ENCODE peak calls at places on chromosomes 11 and 22, in four cellular contexts. One of them, this sample, is unnamed.

GRCh38 chr11:67268036-67268683 is 1.9 kb downstream of the GRK2 start:
- DNase-seq in fibroblast of lung: no peak
- DNase-seq in RWPE2: no peak
- DNase-seq in fibroblast of mammary gland: no peak
- DNase-seq in this sample: no peak

GRCh38 chr11:122748968-122749687 is 89.2 kb upstream of the CRTAM start:
- DNase-seq in fibroblast of mammary gland: peak; percentile 99
- DNase-seq in fibroblast of lung: peak; percentile 97
- DNase-seq in RWPE2: no peak
- DNase-seq in this sample: no peak

GRCh38 chr11:59755701-59756495 is 722 bp downstream of the STX3 start:
- DNase-seq in RWPE2: peak; percentile 81
- DNase-seq in fibroblast of lung: peak; percentile 77
- DNase-seq in fibroblast of mammary gland: peak; percentile 67
- DNase-seq in this sample: peak; percentile 26

GRCh38 chr11:130510407-130511006 is 62.1 kb downstream of the ADAMTS15 start:
- DNase-seq in fibroblast of mammary gland: peak; percentile 22
- DNase-seq in RWPE2: no peak
- DNase-seq in fibroblast of lung: peak; percentile 71
- DNase-seq in this sample: no peak

GRCh38 chr11:76323804-76324203 is 57.1 kb downstream of the THAP12 start:
- DNase-seq in fibroblast of mammary gland: no peak
- DNase-seq in fibroblast of lung: no peak
- DNase-seq in RWPE2: no peak
- DNase-seq in this sample: no peak

GRCh38 chr11:134488913-134489312 is 76.9 kb upstream of the B3GAT1 start:
- DNase-seq in fibroblast of mammary gland: no peak
- DNase-seq in fibroblast of lung: no peak
- DNase-seq in RWPE2: no peak
- DNase-seq in this sample: no peak

GRCh38 chr22:22446527-22446926 is 62.0 kb downstream of the ZNF280B start:
- DNase-seq in fibroblast of mammary gland: peak; percentile 36
- DNase-seq in fibroblast of lung: peak; percentile 13
- DNase-seq in RWPE2: no peak
- DNase-seq in this sample: no peak

GRCh38 chr22:44697423-44698179 is 4.4 kb upstream of the PRR5 start:
- DNase-seq in RWPE2: no peak
- DNase-seq in fibroblast of lung: peak; percentile 54
- DNase-seq in fibroblast of mammary gland: peak; percentile 68
- DNase-seq in this sample: peak; percentile 92

GRCh38 chr11:5841797-5842196 is at the start of gene OR52E6:
- DNase-seq in RWPE2: no peak
- DNase-seq in fibroblast of lung: no peak
- DNase-seq in fibroblast of mammary gland: no peak
- DNase-seq in this sample: no peak

DNA sequence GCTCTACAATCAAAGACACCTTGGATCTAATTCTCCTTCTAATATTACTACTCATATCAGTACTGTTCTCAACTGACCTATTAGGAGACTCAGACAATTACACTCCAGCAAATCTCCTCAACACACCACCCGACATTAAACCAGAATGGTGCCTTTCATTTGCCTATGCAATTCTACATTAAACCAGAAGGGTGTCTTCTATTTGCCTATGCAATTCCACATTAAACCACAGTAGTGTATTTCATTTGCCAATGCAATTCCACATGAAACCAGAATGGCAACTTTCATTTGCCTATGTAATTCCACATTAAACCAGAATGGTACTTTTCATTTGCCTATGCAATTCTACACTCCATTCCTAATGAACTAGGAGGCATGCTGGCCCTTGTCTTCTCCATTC is 15.3 kb upstream of the APOL3 start:
- DNase-seq in fibroblast of mammary gland: no peak
- DNase-seq in RWPE2: no peak
- DNase-seq in fibroblast of lung: no peak
- DNase-seq in this sample: no peak
- TF ChIP-seq CTCF in fibroblast of mammary gland: no peak
- TF ChIP-seq CTCF in RWPE2: no peak
- TF ChIP-seq CTCF in fibroblast of lung: no peak
- TF ChIP-seq CTCF in this sample: peak; percentile 29

GRCh38 chr11:64839335-64839734 is 5.1 kb downstream of the CDC42BPG start:
- DNase-seq in fibroblast of mammary gland: no peak
- DNase-seq in fibroblast of lung: no peak
- DNase-seq in RWPE2: no peak
- DNase-seq in this sample: no peak

GRCh38 chr11:64841592-64842365 is 2.7 kb downstream of the CDC42BPG start:
- DNase-seq in RWPE2: no peak
- DNase-seq in fibroblast of lung: no peak
- DNase-seq in fibroblast of mammary gland: no peak
- DNase-seq in this sample: no peak

GRCh38 chr11:64838600-64839334 is 5.7 kb downstream of the CDC42BPG start:
- DNase-seq in fibroblast of lung: no peak
- DNase-seq in fibroblast of mammary gland: no peak
- DNase-seq in RWPE2: no peak
- DNase-seq in this sample: no peak

GRCh38 chr11:64837887-64838351 is 6.5 kb downstream of the CDC42BPG start:
- DNase-seq in fibroblast of lung: no peak
- DNase-seq in fibroblast of mammary gland: no peak
- DNase-seq in RWPE2: no peak
- DNase-seq in this sample: no peak

DNA sequence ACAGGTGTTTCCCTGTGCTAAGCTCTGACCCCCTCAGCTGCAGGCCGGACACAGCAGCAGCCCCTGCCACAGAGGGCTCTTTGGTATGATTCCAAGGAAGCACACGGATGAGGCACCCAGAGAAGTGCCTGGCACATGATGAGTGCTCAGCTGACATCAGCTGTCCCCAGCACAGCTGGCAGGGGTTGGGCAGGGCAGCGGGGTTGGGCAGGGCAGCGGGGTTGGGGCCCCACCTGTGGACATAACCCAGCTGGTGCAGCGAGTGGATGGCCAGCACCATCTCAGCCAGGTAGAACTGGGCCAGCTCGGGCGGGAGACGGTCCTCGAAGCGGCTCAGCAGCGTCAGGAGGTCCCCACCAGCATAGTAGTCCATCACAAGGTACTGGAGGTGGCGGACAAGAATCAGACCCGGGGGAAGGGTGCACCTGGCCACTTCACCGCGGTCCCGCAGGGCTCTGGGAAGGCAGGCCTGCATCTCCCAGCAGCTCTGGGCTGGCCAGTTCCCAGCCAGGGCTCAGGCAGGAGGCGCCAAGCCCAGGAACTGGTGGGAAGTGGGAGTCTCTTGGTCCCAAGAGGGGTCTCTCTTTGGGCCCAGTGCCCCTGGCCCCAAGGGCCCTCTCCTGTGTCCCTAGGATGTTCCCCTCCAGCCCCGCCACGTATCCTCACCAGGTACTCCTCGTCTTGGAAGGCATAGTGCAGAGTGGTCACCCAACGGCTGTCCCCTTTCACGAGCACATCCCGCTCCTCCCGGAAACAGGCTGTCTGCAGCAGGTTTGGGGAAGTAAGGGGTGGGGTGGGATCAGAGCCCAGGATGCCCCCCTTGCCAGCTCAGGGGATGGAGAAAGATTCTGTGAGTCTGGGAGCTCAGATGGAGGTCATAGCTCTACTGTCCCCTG is 4.3 kb downstream of the CDC42BPG start:
- DNase-seq in fibroblast of mammary gland: no peak
- DNase-seq in RWPE2: no peak
- DNase-seq in fibroblast of lung: no peak
- DNase-seq in this sample: no peak
- TF ChIP-seq CTCF in fibroblast of mammary gland: no peak
- TF ChIP-seq CTCF in RWPE2: no peak
- TF ChIP-seq CTCF in fibroblast of lung: no peak
- TF ChIP-seq CTCF in this sample: no peak

DNA sequence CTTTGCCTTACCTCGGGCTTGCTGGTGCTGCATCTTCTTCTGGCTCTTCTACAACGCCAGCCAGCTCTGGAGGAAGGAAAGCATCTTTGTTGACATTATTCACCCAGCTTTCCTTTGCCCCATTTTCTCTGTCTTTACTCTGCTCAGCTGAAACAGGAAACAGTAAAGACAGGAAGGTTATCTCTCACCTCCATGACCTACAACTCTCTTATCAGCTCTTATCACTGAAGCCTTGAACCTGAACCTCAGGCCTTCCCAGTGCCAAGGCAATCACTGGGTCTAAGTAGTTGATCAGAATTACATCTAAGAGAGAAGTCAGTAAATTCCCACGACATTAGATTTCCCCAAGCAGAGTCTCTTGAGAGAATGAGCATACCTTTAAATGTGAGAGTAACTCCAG is 59.6 kb upstream of the CCDC89 start:
- DNase-seq in fibroblast of lung: no peak
- DNase-seq in RWPE2: no peak
- DNase-seq in fibroblast of mammary gland: no peak
- DNase-seq in this sample: no peak
- TF ChIP-seq CTCF in fibroblast of lung: no peak
- TF ChIP-seq CTCF in RWPE2: no peak
- TF ChIP-seq CTCF in fibroblast of mammary gland: no peak
- TF ChIP-seq CTCF in this sample: no peak

GRCh38 chr11:14774738-14775137 is 117.3 kb downstream of the CYP2R1 start:
- DNase-seq in fibroblast of lung: no peak
- DNase-seq in fibroblast of mammary gland: no peak
- DNase-seq in RWPE2: no peak
- DNase-seq in this sample: no peak

GRCh38 chr11:14775897-14776296 is 116.1 kb downstream of the CYP2R1 start:
- DNase-seq in fibroblast of mammary gland: no peak
- DNase-seq in fibroblast of lung: no peak
- DNase-seq in RWPE2: no peak
- DNase-seq in this sample: no peak

GRCh38 chr11:14768789-14769188 is 123.2 kb downstream of the CYP2R1 start:
- DNase-seq in fibroblast of lung: no peak
- DNase-seq in RWPE2: no peak
- DNase-seq in fibroblast of mammary gland: no peak
- DNase-seq in this sample: no peak

GRCh38 chr11:14773755-14774154 is 118.3 kb downstream of the CYP2R1 start:
- DNase-seq in RWPE2: no peak
- DNase-seq in fibroblast of mammary gland: peak; percentile 5
- DNase-seq in fibroblast of lung: no peak
- DNase-seq in this sample: no peak
- TF ChIP-seq CTCF in RWPE2: peak; percentile 27
- TF ChIP-seq CTCF in fibroblast of mammary gland: peak; percentile 32
- TF ChIP-seq CTCF in fibroblast of lung: no peak
- TF ChIP-seq CTCF in this sample: peak; percentile 33

GRCh38 chr11:85809881-85810280 is 1.1 kb downstream of the SYTL2 start:
- DNase-seq in fibroblast of lung: no peak
- DNase-seq in RWPE2: no peak
- DNase-seq in fibroblast of mammary gland: no peak
- DNase-seq in this sample: peak; percentile 37

GRCh38 chr11:85810521-85810870 is 445 bp downstream of the SYTL2 start:
- DNase-seq in fibroblast of lung: no peak
- DNase-seq in fibroblast of mammary gland: no peak
- DNase-seq in RWPE2: no peak
- DNase-seq in this sample: no peak

GRCh38 chr11:85809191-85809590 is 1.8 kb downstream of the SYTL2 start:
- DNase-seq in fibroblast of mammary gland: no peak
- DNase-seq in RWPE2: no peak
- DNase-seq in fibroblast of lung: no peak
- DNase-seq in this sample: no peak

GRCh38 chr11:85811624-85812023 is 683 bp upstream of the SYTL2 start:
- DNase-seq in fibroblast of lung: no peak
- DNase-seq in fibroblast of mammary gland: no peak
- DNase-seq in RWPE2: no peak
- DNase-seq in this sample: no peak

DNA sequence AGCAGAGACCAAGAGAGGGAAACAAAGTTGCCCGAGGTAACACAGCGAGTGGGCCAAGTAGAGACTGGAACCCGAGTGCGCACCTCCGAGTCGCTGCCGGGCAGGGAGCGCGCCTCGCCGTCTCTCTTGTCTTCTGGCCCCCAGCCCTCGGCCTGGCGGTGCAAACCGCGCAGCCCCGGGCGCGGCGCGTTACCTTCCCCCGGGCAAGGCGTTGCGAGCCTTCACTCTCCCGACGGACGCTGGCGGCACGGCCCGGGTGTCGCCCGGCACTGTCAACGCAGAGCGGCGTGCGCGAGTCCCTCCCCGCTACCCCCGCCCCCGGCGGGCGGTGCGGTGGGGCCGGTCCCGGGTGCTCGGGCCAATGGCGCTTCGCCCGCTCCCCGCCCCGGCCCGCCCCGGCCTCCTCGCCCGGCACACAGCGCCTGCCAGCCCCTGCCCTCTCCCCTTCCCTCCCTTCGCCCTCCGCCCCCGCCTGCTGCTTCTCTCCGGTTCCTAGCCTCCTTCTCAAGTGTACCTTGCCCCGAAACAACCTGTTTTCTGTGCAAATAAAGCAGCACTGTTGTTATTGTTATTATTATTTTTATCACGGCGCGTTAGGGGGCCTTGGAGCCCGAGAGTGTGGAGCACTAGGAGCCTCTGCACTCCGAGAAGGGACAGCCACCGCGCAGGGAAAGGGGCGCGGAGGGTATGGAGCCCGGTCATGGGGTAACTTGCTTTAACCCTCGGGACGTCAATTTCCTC is at the start of gene SYTL2:
- DNase-seq in RWPE2: peak; percentile 51
- DNase-seq in fibroblast of lung: peak; percentile 61
- DNase-seq in fibroblast of mammary gland: no peak
- DNase-seq in this sample: peak; percentile 56
- TF ChIP-seq CTCF in RWPE2: peak; percentile 22
- TF ChIP-seq CTCF in fibroblast of lung: no peak
- TF ChIP-seq CTCF in fibroblast of mammary gland: no peak
- TF ChIP-seq CTCF in this sample: no peak

GRCh38 chr11:17793642-17794170 is 59.1 kb downstream of the KCNC1 start:
- DNase-seq in fibroblast of mammary gland: no peak
- DNase-seq in RWPE2: no peak
- DNase-seq in fibroblast of lung: no peak
- DNase-seq in this sample: no peak

GRCh38 chr11:17796154-17796553 is 61.6 kb downstream of the KCNC1 start:
- DNase-seq in fibroblast of lung: no peak
- DNase-seq in RWPE2: no peak
- DNase-seq in fibroblast of mammary gland: no peak
- DNase-seq in this sample: no peak

GRCh38 chr11:17792161-17792560 is 57.6 kb downstream of the KCNC1 start:
- DNase-seq in fibroblast of lung: no peak
- DNase-seq in RWPE2: no peak
- DNase-seq in fibroblast of mammary gland: no peak
- DNase-seq in this sample: no peak

GRCh38 chr11:17798253-17798652 is 63.7 kb downstream of the KCNC1 start:
- DNase-seq in fibroblast of lung: no peak
- DNase-seq in fibroblast of mammary gland: no peak
- DNase-seq in RWPE2: no peak
- DNase-seq in this sample: no peak

GRCh38 chr11:17794981-17795380 is 60.4 kb downstream of the KCNC1 start:
- DNase-seq in RWPE2: no peak
- DNase-seq in fibroblast of mammary gland: no peak
- DNase-seq in fibroblast of lung: no peak
- DNase-seq in this sample: no peak
- TF ChIP-seq CTCF in RWPE2: no peak
- TF ChIP-seq CTCF in fibroblast of mammary gland: no peak
- TF ChIP-seq CTCF in fibroblast of lung: no peak
- TF ChIP-seq CTCF in this sample: no peak

DNA sequence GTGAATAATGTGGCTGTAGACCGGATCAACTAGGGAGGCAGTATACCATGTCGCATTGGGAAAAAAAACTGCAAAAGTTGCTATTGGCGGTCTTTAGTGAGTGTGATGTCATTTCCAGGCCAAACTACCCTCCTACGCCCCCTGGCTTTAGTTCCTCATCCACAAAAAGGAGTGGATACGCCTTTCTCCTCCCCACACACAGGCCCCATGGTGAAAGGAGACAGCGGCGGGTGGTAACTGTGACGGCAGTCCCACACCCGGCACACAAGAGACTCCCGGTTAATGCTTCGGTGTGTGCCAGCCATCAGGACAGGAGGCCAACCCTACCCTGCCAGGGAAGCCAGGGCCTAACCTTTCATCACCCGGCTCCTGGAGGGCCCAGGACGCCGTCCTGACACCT is 11.0 kb downstream of the TP53I11 start:
- DNase-seq in fibroblast of mammary gland: peak; percentile 38
- DNase-seq in fibroblast of lung: no peak
- DNase-seq in RWPE2: no peak
- DNase-seq in this sample: peak; percentile 26
- TF ChIP-seq CTCF in fibroblast of mammary gland: peak; percentile 44
- TF ChIP-seq CTCF in fibroblast of lung: no peak
- TF ChIP-seq CTCF in RWPE2: no peak
- TF ChIP-seq CTCF in this sample: no peak